ENCODE peak calls at places on chromosomes 7 and 10, in five cellular contexts. P is activated naive CD8-positive, alpha-beta T cell treated with anti-CD3 and anti-CD28 coated beads for 36 hours; T is tibial nerve; U is mesendoderm; B is stimulated activated CD8-positive, alpha-beta memory T cell treated with anti-CD3 and anti-CD28 coated beads, Interleukin-15, amount 100 ng/mL, for 24 hours. J is an unnamed sample.

GRCh38 chr10:125003146-125003900 is 61.4 kb downstream of the ZRANB1 start:
- DNase-seq in P (no peak), T (no peak), U (no peak), B (no peak), J (no peak)

GRCh38 chr10:98478430-98479222 is 31.9 kb upstream of the HPS1 start:
- DNase-seq in P (no peak), T (no peak), U (peak), B (no peak), J (no peak)

GRCh38 chr7:205117-206010 is 13.0 kb downstream of the FAM20C start:
- DNase-seq in P (no peak), T (no peak), U (peak), B (no peak), J (no peak)

GRCh38 chr10:91635401-91636400 is 2.8 kb upstream of the PPP1R3C start:
- DNase-seq in P (peak), T (peak), U (peak), B (no peak), J (peak)

GRCh38 chr7:1811850-1812692 is 142.0 kb downstream of the ELFN1 start:
- DNase-seq in P (no peak), T (no peak), U (peak), B (no peak), J (peak)

GRCh38 chr7:45701701-45702460 is 127.7 kb downstream of the ADCY1 start:
- DNase-seq in P (no peak), T (no peak), U (no peak), B (no peak), J (no peak)

GRCh38 chr7:156614434-156615264 is 25.9 kb upstream of the RNF32 start:
- DNase-seq in P (no peak), T (no peak), U (no peak), B (no peak), J (no peak)

GRCh38 chr7:12623885-12624498 is 53.5 kb downstream of the SCIN start:
- DNase-seq in P (no peak), T (no peak), U (peak), B (no peak), J (no peak)

GRCh38 chr7:45691155-45691656 is 117.0 kb downstream of the ADCY1 start:
- DNase-seq in P (no peak), T (no peak), U (no peak), B (no peak), J (no peak)

GRCh38 chr7:113083132-113083833 is 3.3 kb downstream of the GPR85 start:
- DNase-seq in P (no peak), T (no peak), U (no peak), B (no peak), J (no peak)

GRCh38 chr10:33252324-33252723 is 82.1 kb downstream of the NRP1 start:
- DNase-seq in P (peak), T (no peak), U (no peak), B (no peak), J (no peak)

GRCh38 chr10:100948916-100949315 is 20.4 kb upstream of the SEMA4G start:
- DNase-seq in P (no peak), T (no peak), U (no peak), B (no peak), J (no peak)

GRCh38 chr7:26444554-26444953 is 152.9 kb downstream of the SNX10 start:
- DNase-seq in P (no peak), T (no peak), U (no peak), B (no peak), J (no peak)

GRCh38 chr7:98339043-98339442 is 57.6 kb downstream of the BRI3 start:
- DNase-seq in P (no peak), T (no peak), U (no peak), B (no peak), J (no peak)

GRCh38 chr7:140595468-140596147 is 45.0 kb downstream of the DENND2A start:
- DNase-seq in P (no peak), T (no peak), U (no peak), B (no peak), J (no peak)

GRCh38 chr7:55641811-55642210 is 69.5 kb upstream of the VOPP1 start:
- DNase-seq in P (no peak), T (no peak), U (no peak), B (no peak), J (no peak)

GRCh38 chr10:16952010-16952550 is 134.9 kb upstream of the RSU1 start:
- DNase-seq in P (no peak), T (no peak), U (peak), B (no peak), J (no peak)

GRCh38 chr7:133186060-133186459 is 66.8 kb upstream of the EXOC4 start:
- DNase-seq in P (no peak), T (no peak), U (no peak), B (no peak), J (no peak)

GRCh38 chr7:29255839-29256782 is 61.5 kb downstream of the CHN2 start:
- DNase-seq in P (no peak), T (no peak), U (no peak), B (no peak), J (no peak)

GRCh38 chr7:56092789-56093531 is at the start of gene PHKG1:
- DNase-seq in P (no peak), T (peak), U (peak), B (no peak), J (no peak)

GRCh38 chr10:59709472-59710125 is at the start of gene SLC16A9:
- DNase-seq in P (peak), T (peak), U (peak), B (no peak), J (peak)

GRCh38 chr10:24383681-24384106 is 174.8 kb downstream of the KIAA1217 start:
- DNase-seq in P (peak), T (peak), U (peak), B (no peak), J (no peak)

GRCh38 chr7:32217841-32218467 is 147.7 kb upstream of the PDE1C start:
- DNase-seq in P (no peak), T (no peak), U (no peak), B (no peak), J (no peak)

GRCh38 chr10:59064759-59065498 is 111.5 kb upstream of the PHYHIPL start:
- DNase-seq in P (no peak), T (no peak), U (no peak), B (no peak), J (no peak)

GRCh38 chr7:23044581-23044980 is 30.7 kb upstream of the HYCC1 start:
- DNase-seq in P (no peak), T (no peak), U (no peak), B (no peak), J (no peak)

GRCh38 chr7:131424219-131424822 is 96.6 kb downstream of the MKLN1 start:
- DNase-seq in P (no peak), T (peak), U (peak), B (no peak), J (no peak)

GRCh38 chr7:25586513-25586912 is 358.2 kb upstream of the NPVF start:
- DNase-seq in P (no peak), T (no peak), U (no peak), B (no peak), J (no peak)

GRCh38 chr7:34675749-34676374 is 17.8 kb downstream of the NPSR1 start:
- DNase-seq in P (peak), T (no peak), U (peak), B (no peak), J (no peak)

GRCh38 chr7:133504825-133505224 is 251.9 kb downstream of the EXOC4 start:
- DNase-seq in P (no peak), T (no peak), U (no peak), B (no peak), J (no peak)

GRCh38 chr10:86535057-86535882 is 13.7 kb upstream of the WAPL start:
- DNase-seq in P (no peak), T (peak), U (peak), B (no peak), J (no peak)

GRCh38 chr7:1861799-1862458 is 191.9 kb downstream of the ELFN1 start:
- DNase-seq in P (no peak), T (no peak), U (no peak), B (no peak), J (no peak)